ENCODE peak calls at places on chromosomes 1 and 21, in nine cellular contexts. One of them, this sample, is unnamed.
A peak's percentile ranks its signal among the peaks of the same experiment; 100 is the strongest.

GRCh38 chr1:1947493-1947892 is 28.4 kb upstream of the TMEM52 start:
- DNase-seq in IMR-90: no peak
- DNase-seq in suprapubic skin: no peak
- DNase-seq in CD8-positive, alpha-beta memory T cell: no peak
- DNase-seq in sigmoid colon: no peak
- DNase-seq in left lung: no peak
- DNase-seq in endothelial cell of umbilical vein: no peak
- DNase-seq in mesendoderm: no peak
- DNase-seq in A549: no peak
- DNase-seq in this sample: no peak

GRCh38 chr1:53766766-53767409 is 27.9 kb upstream of the GLIS1 start:
- DNase-seq in IMR-90: peak; percentile 68
- DNase-seq in suprapubic skin: no peak
- DNase-seq in CD8-positive, alpha-beta memory T cell: no peak
- DNase-seq in sigmoid colon: no peak
- DNase-seq in left lung: no peak
- DNase-seq in endothelial cell of umbilical vein: peak; percentile 69
- DNase-seq in mesendoderm: no peak
- DNase-seq in A549: no peak
- DNase-seq in this sample: no peak

GRCh38 chr1:221294244-221294643 is 415.0 kb downstream of the HLX start:
- DNase-seq in IMR-90: peak; percentile 61
- DNase-seq in suprapubic skin: no peak
- DNase-seq in CD8-positive, alpha-beta memory T cell: no peak
- DNase-seq in sigmoid colon: no peak
- DNase-seq in left lung: no peak
- DNase-seq in endothelial cell of umbilical vein: no peak
- DNase-seq in mesendoderm: no peak
- DNase-seq in A549: no peak
- DNase-seq in this sample: no peak

GRCh38 chr1:41665962-41666917 is 181.8 kb upstream of the EDN2 start:
- DNase-seq in IMR-90: no peak
- DNase-seq in suprapubic skin: no peak
- DNase-seq in CD8-positive, alpha-beta memory T cell: no peak
- DNase-seq in sigmoid colon: no peak
- DNase-seq in left lung: no peak
- DNase-seq in endothelial cell of umbilical vein: no peak
- DNase-seq in mesendoderm: peak; percentile 32
- DNase-seq in A549: no peak
- DNase-seq in this sample: no peak

GRCh38 chr1:111481387-111482221 is 7.8 kb downstream of the C1orf162 start:
- DNase-seq in IMR-90: peak; percentile 66
- DNase-seq in suprapubic skin: no peak
- DNase-seq in CD8-positive, alpha-beta memory T cell: no peak
- DNase-seq in sigmoid colon: peak; percentile 91
- DNase-seq in left lung: peak; percentile 85
- DNase-seq in endothelial cell of umbilical vein: peak; percentile 62
- DNase-seq in mesendoderm: peak; percentile 82
- DNase-seq in A549: peak; percentile 43
- DNase-seq in this sample: peak; percentile 79

GRCh38 chr1:43282220-43283195 is 2.9 kb downstream of the C1orf210 start:
- DNase-seq in IMR-90: no peak
- DNase-seq in suprapubic skin: no peak
- DNase-seq in CD8-positive, alpha-beta memory T cell: no peak
- DNase-seq in sigmoid colon: peak; percentile 55
- DNase-seq in left lung: no peak
- DNase-seq in endothelial cell of umbilical vein: no peak
- DNase-seq in mesendoderm: no peak
- DNase-seq in A549: no peak
- DNase-seq in this sample: no peak

GRCh38 chr1:77536813-77537212 is 145.6 kb downstream of the ZZZ3 start:
- DNase-seq in IMR-90: peak; percentile 98
- DNase-seq in suprapubic skin: no peak
- DNase-seq in CD8-positive, alpha-beta memory T cell: no peak
- DNase-seq in sigmoid colon: no peak
- DNase-seq in left lung: no peak
- DNase-seq in endothelial cell of umbilical vein: peak; percentile 81
- DNase-seq in mesendoderm: no peak
- DNase-seq in A549: peak; percentile 36
- DNase-seq in this sample: no peak

GRCh38 chr21:22728091-22728490 is 1729.9 kb downstream of the NCAM2 start:
- DNase-seq in IMR-90: no peak
- DNase-seq in suprapubic skin: no peak
- DNase-seq in CD8-positive, alpha-beta memory T cell: no peak
- DNase-seq in sigmoid colon: no peak
- DNase-seq in left lung: no peak
- DNase-seq in endothelial cell of umbilical vein: no peak
- DNase-seq in mesendoderm: peak; percentile 69
- DNase-seq in A549: no peak
- DNase-seq in this sample: no peak

GRCh38 chr1:154418062-154418897 is 13.1 kb downstream of the IL6R start:
- DNase-seq in IMR-90: no peak
- DNase-seq in suprapubic skin: no peak
- DNase-seq in CD8-positive, alpha-beta memory T cell: no peak
- DNase-seq in sigmoid colon: no peak
- DNase-seq in left lung: peak; percentile 84
- DNase-seq in endothelial cell of umbilical vein: peak; percentile 47
- DNase-seq in mesendoderm: no peak
- DNase-seq in A549: peak; percentile 95
- DNase-seq in this sample: no peak

GRCh38 chr1:4939266-4939665 is 284.9 kb downstream of the AJAP1 start:
- DNase-seq in IMR-90: peak; percentile 5
- DNase-seq in suprapubic skin: no peak
- DNase-seq in CD8-positive, alpha-beta memory T cell: no peak
- DNase-seq in sigmoid colon: no peak
- DNase-seq in left lung: no peak
- DNase-seq in endothelial cell of umbilical vein: peak; percentile 6
- DNase-seq in mesendoderm: no peak
- DNase-seq in A549: no peak
- DNase-seq in this sample: no peak

GRCh38 chr1:56317722-56318121 is 261.6 kb downstream of the PLPP3 start:
- DNase-seq in IMR-90: no peak
- DNase-seq in suprapubic skin: no peak
- DNase-seq in CD8-positive, alpha-beta memory T cell: no peak
- DNase-seq in sigmoid colon: no peak
- DNase-seq in left lung: no peak
- DNase-seq in endothelial cell of umbilical vein: no peak
- DNase-seq in mesendoderm: no peak
- DNase-seq in A549: no peak
- DNase-seq in this sample: no peak

GRCh38 chr1:184843732-184844495 is 89.3 kb upstream of the EDEM3 start:
- DNase-seq in IMR-90: no peak
- DNase-seq in suprapubic skin: no peak
- DNase-seq in CD8-positive, alpha-beta memory T cell: peak; percentile 74
- DNase-seq in sigmoid colon: no peak
- DNase-seq in left lung: no peak
- DNase-seq in endothelial cell of umbilical vein: no peak
- DNase-seq in mesendoderm: no peak
- DNase-seq in A549: no peak
- DNase-seq in this sample: no peak

GRCh38 chr1:208597571-208597970 is 353.4 kb upstream of the PLXNA2 start:
- DNase-seq in IMR-90: no peak
- DNase-seq in suprapubic skin: no peak
- DNase-seq in CD8-positive, alpha-beta memory T cell: no peak
- DNase-seq in sigmoid colon: no peak
- DNase-seq in left lung: no peak
- DNase-seq in endothelial cell of umbilical vein: no peak
- DNase-seq in mesendoderm: no peak
- DNase-seq in A549: no peak
- DNase-seq in this sample: no peak

GRCh38 chr1:247452447-247453039 is 5.4 kb downstream of the OR2B11 start:
- DNase-seq in IMR-90: no peak
- DNase-seq in suprapubic skin: no peak
- DNase-seq in CD8-positive, alpha-beta memory T cell: no peak
- DNase-seq in sigmoid colon: no peak
- DNase-seq in left lung: no peak
- DNase-seq in endothelial cell of umbilical vein: no peak
- DNase-seq in mesendoderm: no peak
- DNase-seq in A549: no peak
- DNase-seq in this sample: no peak

GRCh38 chr1:99659755-99660210 is 13.9 kb downstream of the PALMD start:
- DNase-seq in IMR-90: peak; percentile 52
- DNase-seq in suprapubic skin: no peak
- DNase-seq in CD8-positive, alpha-beta memory T cell: no peak
- DNase-seq in sigmoid colon: no peak
- DNase-seq in left lung: no peak
- DNase-seq in endothelial cell of umbilical vein: peak; percentile 91
- DNase-seq in mesendoderm: peak; percentile 59
- DNase-seq in A549: peak; percentile 49
- DNase-seq in this sample: no peak

GRCh38 chr1:99663501-99663900 is 17.6 kb downstream of the PALMD start:
- DNase-seq in IMR-90: no peak
- DNase-seq in suprapubic skin: no peak
- DNase-seq in CD8-positive, alpha-beta memory T cell: no peak
- DNase-seq in sigmoid colon: no peak
- DNase-seq in left lung: no peak
- DNase-seq in endothelial cell of umbilical vein: no peak
- DNase-seq in mesendoderm: no peak
- DNase-seq in A549: no peak
- DNase-seq in this sample: no peak

GRCh38 chr1:99662581-99663208 is 16.8 kb downstream of the PALMD start:
- DNase-seq in IMR-90: peak; percentile 75
- DNase-seq in suprapubic skin: peak; percentile 87
- DNase-seq in CD8-positive, alpha-beta memory T cell: no peak
- DNase-seq in sigmoid colon: peak; percentile 90
- DNase-seq in left lung: peak; percentile 32
- DNase-seq in endothelial cell of umbilical vein: peak; percentile 37
- DNase-seq in mesendoderm: no peak
- DNase-seq in A549: peak; percentile 26
- DNase-seq in this sample: no peak

GRCh38 chr1:99660496-99660895 is 14.6 kb downstream of the PALMD start:
- DNase-seq in IMR-90: no peak
- DNase-seq in suprapubic skin: no peak
- DNase-seq in CD8-positive, alpha-beta memory T cell: no peak
- DNase-seq in sigmoid colon: no peak
- DNase-seq in left lung: no peak
- DNase-seq in endothelial cell of umbilical vein: no peak
- DNase-seq in mesendoderm: no peak
- DNase-seq in A549: no peak
- DNase-seq in this sample: no peak

GRCh38 chr1:99661780-99662179 is 15.9 kb downstream of the PALMD start:
- DNase-seq in IMR-90: no peak
- DNase-seq in suprapubic skin: no peak
- DNase-seq in CD8-positive, alpha-beta memory T cell: no peak
- DNase-seq in sigmoid colon: no peak
- DNase-seq in left lung: no peak
- DNase-seq in endothelial cell of umbilical vein: no peak
- DNase-seq in mesendoderm: no peak
- DNase-seq in A549: no peak
- DNase-seq in this sample: no peak
- H3K27ac ChIP-seq in IMR-90: peak overlapping the region; percentile 7
- H3K27ac ChIP-seq in suprapubic skin: peak overlapping the region; percentile 90
- H3K27ac ChIP-seq in CD8-positive, alpha-beta memory T cell: no peak overlapping the region
- H3K27ac ChIP-seq in sigmoid colon: peak overlapping the region; percentile 65
- H3K27ac ChIP-seq in left lung: peak overlapping the region; percentile 39
- H3K27ac ChIP-seq in endothelial cell of umbilical vein: no peak overlapping the region
- H3K27ac ChIP-seq in mesendoderm: no peak overlapping the region
- H3K27ac ChIP-seq in A549: peak overlapping the region; percentile 49
- H3K27ac ChIP-seq in this sample: no peak overlapping the region

GRCh38 chr1:100794719-100795645 is 75.4 kb downstream of the VCAM1 start:
- DNase-seq in IMR-90: peak; percentile 90
- DNase-seq in suprapubic skin: no peak
- DNase-seq in CD8-positive, alpha-beta memory T cell: no peak
- DNase-seq in sigmoid colon: no peak
- DNase-seq in left lung: no peak
- DNase-seq in endothelial cell of umbilical vein: peak; percentile 34
- DNase-seq in mesendoderm: no peak
- DNase-seq in A549: no peak
- DNase-seq in this sample: no peak

GRCh38 chr1:100796046-100796445 is 76.5 kb downstream of the VCAM1 start:
- DNase-seq in IMR-90: no peak
- DNase-seq in suprapubic skin: no peak
- DNase-seq in CD8-positive, alpha-beta memory T cell: no peak
- DNase-seq in sigmoid colon: no peak
- DNase-seq in left lung: no peak
- DNase-seq in endothelial cell of umbilical vein: no peak
- DNase-seq in mesendoderm: no peak
- DNase-seq in A549: no peak
- DNase-seq in this sample: no peak

GRCh38 chr1:100795646-100795985 is 76.1 kb downstream of the VCAM1 start:
- DNase-seq in IMR-90: no peak
- DNase-seq in suprapubic skin: no peak
- DNase-seq in CD8-positive, alpha-beta memory T cell: no peak
- DNase-seq in sigmoid colon: no peak
- DNase-seq in left lung: no peak
- DNase-seq in endothelial cell of umbilical vein: no peak
- DNase-seq in mesendoderm: no peak
- DNase-seq in A549: no peak
- DNase-seq in this sample: no peak

GRCh38 chr1:100799548-100799947 is 80.0 kb downstream of the VCAM1 start:
- DNase-seq in IMR-90: no peak
- DNase-seq in suprapubic skin: no peak
- DNase-seq in CD8-positive, alpha-beta memory T cell: no peak
- DNase-seq in sigmoid colon: no peak
- DNase-seq in left lung: no peak
- DNase-seq in endothelial cell of umbilical vein: peak; percentile 88
- DNase-seq in mesendoderm: no peak
- DNase-seq in A549: no peak
- DNase-seq in this sample: no peak

GRCh38 chr1:100799954-100800612 is 80.5 kb downstream of the VCAM1 start:
- DNase-seq in IMR-90: peak; percentile 66
- DNase-seq in suprapubic skin: no peak
- DNase-seq in CD8-positive, alpha-beta memory T cell: no peak
- DNase-seq in sigmoid colon: no peak
- DNase-seq in left lung: no peak
- DNase-seq in endothelial cell of umbilical vein: no peak
- DNase-seq in mesendoderm: no peak
- DNase-seq in A549: no peak
- DNase-seq in this sample: no peak
- H3K27ac ChIP-seq in IMR-90: peak overlapping the region; percentile 78
- H3K27ac ChIP-seq in suprapubic skin: no peak overlapping the region
- H3K27ac ChIP-seq in CD8-positive, alpha-beta memory T cell: no peak overlapping the region
- H3K27ac ChIP-seq in sigmoid colon: no peak overlapping the region
- H3K27ac ChIP-seq in left lung: no peak overlapping the region
- H3K27ac ChIP-seq in endothelial cell of umbilical vein: peak overlapping the region; percentile 92
- H3K27ac ChIP-seq in mesendoderm: no peak overlapping the region
- H3K27ac ChIP-seq in A549: no peak overlapping the region
- H3K27ac ChIP-seq in this sample: peak overlapping the region; percentile 54

DNA sequence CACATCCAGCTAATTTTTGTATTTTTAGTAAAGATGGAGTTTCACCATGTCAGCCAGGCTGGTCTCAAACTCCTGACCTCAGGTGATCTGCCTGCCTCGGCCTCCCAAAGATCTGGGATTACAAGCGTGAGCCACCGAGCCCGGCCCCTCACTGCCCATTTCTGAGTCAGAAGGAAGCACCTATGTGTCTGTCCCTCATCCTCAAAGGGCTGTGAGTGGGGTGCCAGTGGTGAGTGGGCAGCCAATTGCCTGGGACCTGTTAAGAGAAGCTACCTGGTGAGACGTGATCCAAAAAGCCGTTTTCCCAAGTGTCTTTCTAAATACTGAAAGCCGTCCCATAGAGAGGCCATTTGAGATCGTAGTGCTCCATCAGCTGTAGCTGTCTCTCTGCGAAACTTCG is 27.1 kb upstream of the PDXK start:
- DNase-seq in IMR-90: no peak
- DNase-seq in suprapubic skin: no peak
- DNase-seq in CD8-positive, alpha-beta memory T cell: no peak
- DNase-seq in sigmoid colon: no peak
- DNase-seq in left lung: no peak
- DNase-seq in endothelial cell of umbilical vein: no peak
- DNase-seq in mesendoderm: no peak
- DNase-seq in A549: no peak
- DNase-seq in this sample: no peak
- H3K27ac ChIP-seq in IMR-90: no peak overlapping the region
- H3K27ac ChIP-seq in suprapubic skin: no peak overlapping the region
- H3K27ac ChIP-seq in CD8-positive, alpha-beta memory T cell: no peak overlapping the region
- H3K27ac ChIP-seq in sigmoid colon: no peak overlapping the region
- H3K27ac ChIP-seq in left lung: no peak overlapping the region
- H3K27ac ChIP-seq in endothelial cell of umbilical vein: no peak overlapping the region
- H3K27ac ChIP-seq in mesendoderm: no peak overlapping the region
- H3K27ac ChIP-seq in A549: no peak overlapping the region
- H3K27ac ChIP-seq in this sample: no peak overlapping the region

GRCh38 chr1:85300140-85300539 is 23.7 kb upstream of the BCL10 start:
- DNase-seq in IMR-90: no peak
- DNase-seq in suprapubic skin: no peak
- DNase-seq in CD8-positive, alpha-beta memory T cell: no peak
- DNase-seq in sigmoid colon: no peak
- DNase-seq in left lung: no peak
- DNase-seq in endothelial cell of umbilical vein: no peak
- DNase-seq in mesendoderm: no peak
- DNase-seq in A549: no peak
- DNase-seq in this sample: no peak
- H3K27ac ChIP-seq in IMR-90: no peak overlapping the region
- H3K27ac ChIP-seq in suprapubic skin: no peak overlapping the region
- H3K27ac ChIP-seq in CD8-positive, alpha-beta memory T cell: no peak overlapping the region
- H3K27ac ChIP-seq in sigmoid colon: no peak overlapping the region
- H3K27ac ChIP-seq in left lung: no peak overlapping the region
- H3K27ac ChIP-seq in endothelial cell of umbilical vein: no peak overlapping the region
- H3K27ac ChIP-seq in mesendoderm: no peak overlapping the region
- H3K27ac ChIP-seq in A549: peak overlapping the region; percentile 13
- H3K27ac ChIP-seq in this sample: no peak overlapping the region

This sample was measured in substantia nigra.